ENCODE peak calls at places on chromosomes 16 and 17, in four cellular contexts. W is tibial artery, A is lung, P is AG04450. Y is an unnamed sample. For H3K9me3, the result is how much of the 10 kb centered on the place peaks cover.

GRCh38 chr17:6924121-6924676 is 71.7 kb upstream of the ALOX12 start:
- DNase-seq in W (no peak), A (no peak), P (no peak), Y (no peak)

GRCh38 chr17:80111702-80112470 is 10.5 kb downstream of the GAA start:
- DNase-seq in W (no peak), A (no peak), P (no peak), Y (peak)

GRCh38 chr16:12507366-12507765 is 296.3 kb downstream of the CPPED1 start:
- DNase-seq in W (no peak), A (no peak), P (no peak), Y (no peak)

GRCh38 chr17:7476474-7476873 is 3.0 kb downstream of the ZBTB4 start:
- DNase-seq in W (no peak), A (no peak), P (no peak), Y (no peak)

GRCh38 chr16:898761-899677 is 71.8 kb downstream of the LMF1 start:
- DNase-seq in W (no peak), A (no peak), P (no peak), Y (no peak)

GRCh38 chr16:19348578-19349315 is 63.2 kb downstream of the CLEC19A start:
- DNase-seq in W (no peak), A (no peak), P (no peak), Y (no peak)

GRCh38 chr17:2215616-2216364 is 87.8 kb downstream of the SMG6 start:
- DNase-seq in W (peak), A (peak), P (peak), Y (peak)

GRCh38 chr16:76428858-76429257 is 151.7 kb downstream of the CNTNAP4 start:
- DNase-seq in W (no peak), A (no peak), P (no peak), Y (no peak)

GRCh38 chr16:3094289-3095027 is 4.6 kb downstream of the ZSCAN10 start:
- DNase-seq in W (no peak), A (no peak), P (no peak), Y (no peak)

GRCh38 chr16:74076568-74076967 is 220.0 kb upstream of the PSMD7 start:
- DNase-seq in W (no peak), A (no peak), P (no peak), Y (no peak)

GRCh38 chr17:3026125-3026855 is 37.1 kb downstream of the OR1D5 start:
- DNase-seq in W (peak), A (no peak), P (no peak), Y (peak)

GRCh38 chr16:35195173-35195863 is 1735.9 kb downstream of the TP53TG3F start:
- DNase-seq in W (no peak), A (no peak), P (no peak), Y (peak)

GRCh38 chr16:35195864-35196216 is 1736.4 kb downstream of the TP53TG3F start:
- DNase-seq in W (no peak), A (no peak), P (no peak), Y (no peak)

GRCh38 chr16:35197656-35198055 is 1738.2 kb downstream of the TP53TG3F start:
- DNase-seq in W (no peak), A (peak), P (no peak), Y (no peak)

GRCh38 chr16:35194681-35195080 is 1735.3 kb downstream of the TP53TG3F start:
- DNase-seq in W (no peak), A (no peak), P (no peak), Y (no peak)

GRCh38 chr16:35196313-35196712 is 1736.9 kb downstream of the TP53TG3F start:
- DNase-seq in W (no peak), A (no peak), P (no peak), Y (no peak)
- H3K9me3 ChIP-seq in W (under half), A (under half), P (half or more), Y (under half)

DNA sequence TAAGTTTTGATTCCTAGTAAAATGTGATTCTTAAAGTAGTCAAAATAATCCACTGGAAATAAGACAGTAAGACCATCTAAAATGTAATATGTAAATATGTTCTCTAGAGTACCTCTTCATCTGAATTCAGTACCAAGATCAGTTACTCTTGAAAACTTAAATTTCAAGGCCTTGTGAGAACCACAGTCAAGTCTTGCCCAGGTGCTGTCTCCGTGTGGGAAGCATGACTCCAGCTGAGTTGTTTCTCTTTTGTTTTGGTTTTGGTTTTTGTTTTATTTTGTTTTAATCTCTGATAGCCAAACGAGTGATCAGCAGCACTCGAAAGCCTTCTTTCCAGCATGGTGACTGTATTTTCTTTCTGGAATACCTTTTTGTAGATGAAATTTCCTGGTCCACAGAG is 907.0 kb downstream of the KCNJ18 start:
- DNase-seq in W (no peak), A (no peak), P (no peak), Y (no peak)
- H3K9me3 ChIP-seq in W (under half), A (under half), P (under half), Y (under half)

GRCh38 chr17:70238228-70238627 is 68.9 kb downstream of the KCNJ2 start:
- DNase-seq in W (no peak), A (no peak), P (no peak), Y (no peak)
- H3K9me3 ChIP-seq in W (under half), A (under half), P (under half), Y (under half)

GRCh38 chr16:31767267-31767666 is 106.3 kb upstream of the ZNF267 start:
- DNase-seq in W (no peak), A (no peak), P (no peak), Y (no peak)

GRCh38 chr16:31764103-31764502 is 109.5 kb upstream of the ZNF267 start:
- DNase-seq in W (no peak), A (no peak), P (no peak), Y (no peak)
- H3K9me3 ChIP-seq in W (half or more), A (under half), P (under half), Y (half or more)

GRCh38 chr17:53454337-53454736 is 368.4 kb upstream of the KIF2B start:
- DNase-seq in W (no peak), A (no peak), P (no peak), Y (no peak)

DNA sequence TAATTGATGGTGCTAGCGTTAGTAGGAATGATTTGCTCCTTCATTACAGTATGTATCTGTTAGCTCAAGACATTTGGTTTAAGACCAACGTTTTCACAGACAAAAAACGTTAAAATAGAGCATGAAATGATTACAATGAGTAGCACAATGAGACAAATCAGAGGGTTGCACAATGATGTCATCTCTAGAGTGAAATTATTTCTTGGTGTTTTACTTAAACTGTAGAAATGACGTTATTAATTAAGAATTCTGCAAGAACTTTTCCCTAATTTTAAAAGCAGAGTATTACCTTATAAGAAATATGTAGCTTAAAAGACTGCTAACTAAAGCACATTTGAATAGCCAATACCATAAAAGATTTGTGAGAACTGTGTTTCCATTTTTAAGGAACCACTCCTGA is 373.4 kb upstream of the KIF2B start:
- DNase-seq in W (no peak), A (no peak), P (no peak), Y (no peak)
- H3K9me3 ChIP-seq in W (under half), A (under half), P (under half), Y (under half)

GRCh38 chr16:34743115-34743514 is 1283.7 kb downstream of the TP53TG3F start:
- DNase-seq in W (no peak), A (no peak), P (no peak), Y (no peak)
- H3K9me3 ChIP-seq in W (half or more), A (under half), P (under half), Y (under half)

DNA sequence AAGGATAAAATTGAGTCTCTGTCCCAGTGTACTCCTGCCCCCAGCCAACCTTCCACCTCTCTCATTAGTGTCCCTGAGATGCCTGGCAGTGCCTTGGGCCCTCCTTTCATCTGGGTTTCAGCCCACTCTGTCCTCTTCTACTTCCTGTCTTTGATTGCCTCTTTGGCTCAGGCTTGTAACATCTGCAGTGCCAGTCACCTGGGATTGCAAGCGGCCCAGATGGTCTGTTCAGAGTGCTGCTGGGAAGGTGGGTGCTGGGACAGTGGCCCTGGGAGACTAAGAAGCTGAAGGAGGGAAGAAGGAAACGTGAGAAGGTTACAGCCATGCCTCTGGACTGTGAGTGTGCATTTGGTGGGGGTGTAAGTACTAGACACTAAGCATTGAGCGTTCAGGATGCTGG is 2177.4 kb downstream of the TP53TG3F start:
- DNase-seq in W (no peak), A (no peak), P (no peak), Y (no peak)
- H3K9me3 ChIP-seq in W (under half), A (under half), P (under half), Y (under half)

GRCh38 chr16:62576636-62577035 is 540.4 kb upstream of the CDH8 start:
- DNase-seq in W (no peak), A (no peak), P (no peak), Y (no peak)

GRCh38 chr16:62573466-62573865 is 537.2 kb upstream of the CDH8 start:
- DNase-seq in W (no peak), A (no peak), P (no peak), Y (no peak)
- H3K9me3 ChIP-seq in W (under half), A (under half), P (under half), Y (under half)

GRCh38 chr16:35147556-35148504 is 1688.4 kb downstream of the TP53TG3F start:
- DNase-seq in W (no peak), A (no peak), P (no peak), Y (no peak)

GRCh38 chr16:35144212-35144932 is 1685.0 kb downstream of the TP53TG3F start:
- DNase-seq in W (no peak), A (no peak), P (no peak), Y (no peak)

GRCh38 chr16:35146031-35146710 is 1686.8 kb downstream of the TP53TG3F start:
- DNase-seq in W (no peak), A (no peak), P (no peak), Y (no peak)

GRCh38 chr16:35148748-35149147 is 1689.3 kb downstream of the TP53TG3F start:
- DNase-seq in W (no peak), A (no peak), P (no peak), Y (no peak)

GRCh38 chr16:35146723-35147458 is 1687.5 kb downstream of the TP53TG3F start:
- DNase-seq in W (no peak), A (no peak), P (no peak), Y (no peak)
- H3K9me3 ChIP-seq in W (under half), A (half or more), P (half or more), Y (under half)

GRCh38 chr17:41171881-41172280 is 3.9 kb upstream of the KRTAP4-3 start:
- DNase-seq in W (no peak), A (no peak), P (peak), Y (no peak)

GRCh38 chr17:41163828-41164227 is 3.3 kb upstream of the KRTAP4-4 start:
- DNase-seq in W (no peak), A (no peak), P (no peak), Y (no peak)

GRCh38 chr17:41167561-41167960 is 460 bp downstream of the KRTAP4-3 start:
- DNase-seq in W (no peak), A (no peak), P (no peak), Y (no peak)

GRCh38 chr17:41168121-41168520 is at the start of gene KRTAP4-3:
- DNase-seq in W (no peak), A (no peak), P (no peak), Y (no peak)
- H3K9me3 ChIP-seq in W (under half), A (under half), P (under half), Y (under half)